ENCODE peak calls at places on chromosomes 1 and 21, in five cellular contexts. F is WTC11, S is DND-41, I is AG08396, Q is lung. L is an unnamed sample.

GRCh38 chr1:47688161-47688560 is 250.3 kb downstream of the FOXD2 start:
- DNase-seq in F (no peak), S (no peak), I (no peak), Q (no peak), L (no peak)

GRCh38 chr1:2045468-2046224 is 4.6 kb upstream of the PRKCZ start:
- DNase-seq in F (no peak), S (no peak), I (no peak), Q (no peak), L (no peak)

GRCh38 chr21:45142469-45142868 is 68.1 kb downstream of the ADARB1 start:
- DNase-seq in F (no peak), S (no peak), I (peak), Q (no peak), L (no peak)

GRCh38 chr1:72670902-72671301 is 388.6 kb upstream of the NEGR1 start:
- DNase-seq in F (no peak), S (no peak), I (no peak), Q (no peak), L (peak)

GRCh38 chr1:219432191-219432606 is 180.7 kb downstream of the ZC3H11B start:
- DNase-seq in F (no peak), S (no peak), I (no peak), Q (no peak), L (no peak)

GRCh38 chr21:45523411-45524101 is 18.7 kb downstream of the SLC19A1 start:
- DNase-seq in F (peak), S (no peak), I (no peak), Q (no peak), L (no peak)

GRCh38 chr1:155978973-155979429 is 654 bp upstream of the ARHGEF2 start:
- DNase-seq in F (no peak), S (peak), I (peak), Q (no peak), L (no peak)

GRCh38 chr1:159821171-159821867 is 5.4 kb upstream of the SLAMF8 start:
- DNase-seq in F (peak), S (peak), I (no peak), Q (peak), L (no peak)

GRCh38 chr1:207034998-207035397 is 2.4 kb upstream of the C1orf116 start:
- DNase-seq in F (no peak), S (no peak), I (peak), Q (no peak), L (no peak)

GRCh38 chr1:80776286-80776685 is 1024.4 kb upstream of the ADGRL2 start:
- DNase-seq in F (no peak), S (no peak), I (no peak), Q (no peak), L (no peak)

GRCh38 chr1:167749741-167750140 is 28.0 kb downstream of the MPZL1 start:
- DNase-seq in F (no peak), S (no peak), I (no peak), Q (no peak), L (no peak)

GRCh38 chr1:225765982-225766674 is 11.5 kb upstream of the SRP9 start:
- DNase-seq in F (no peak), S (no peak), I (no peak), Q (no peak), L (no peak)

GRCh38 chr21:40809673-40810072 is 37.3 kb downstream of the DSCAM start:
- DNase-seq in F (no peak), S (no peak), I (no peak), Q (no peak), L (no peak)

L was measured in iPS DF 19.7.